ENCODE peak calls at places on chromosome 1, in nine cellular contexts. One of them, this sample, is unnamed.

GRCh38 chr1:228842094-228842775 is 107.0 kb downstream of the RHOU start:
- DNase-seq in Peyer's patch: peak; percentile 72
- DNase-seq in uterus: no peak
- DNase-seq in BJ: peak; percentile 32
- DNase-seq in AG04450: peak; percentile 47
- DNase-seq in epithelial cell of esophagus: peak; percentile 60
- DNase-seq in HFFc6: peak; percentile 41
- DNase-seq in LNCaP clone FGC: no peak
- DNase-seq in endothelial cell: no peak
- DNase-seq in this sample: no peak

GRCh38 chr1:58282623-58283022 is 263.9 kb downstream of the OMA1 start:
- DNase-seq in endothelial cell: no peak
- DNase-seq in BJ: no peak
- DNase-seq in HFFc6: no peak
- DNase-seq in Peyer's patch: no peak
- DNase-seq in AG04450: no peak
- DNase-seq in LNCaP clone FGC: no peak
- DNase-seq in epithelial cell of esophagus: no peak
- DNase-seq in uterus: no peak
- DNase-seq in this sample: no peak

GRCh38 chr1:116161877-116162390 is 50.7 kb downstream of the MAB21L3 start:
- DNase-seq in AG04450: no peak
- DNase-seq in uterus: no peak
- DNase-seq in endothelial cell: no peak
- DNase-seq in HFFc6: no peak
- DNase-seq in LNCaP clone FGC: no peak
- DNase-seq in epithelial cell of esophagus: no peak
- DNase-seq in BJ: no peak
- DNase-seq in Peyer's patch: no peak
- DNase-seq in this sample: no peak

GRCh38 chr1:31736675-31737074 is 27.5 kb downstream of the ADGRB2 start:
- DNase-seq in uterus: no peak
- DNase-seq in endothelial cell: no peak
- DNase-seq in HFFc6: no peak
- DNase-seq in Peyer's patch: peak; percentile 53
- DNase-seq in epithelial cell of esophagus: peak; percentile 48
- DNase-seq in BJ: no peak
- DNase-seq in AG04450: no peak
- DNase-seq in LNCaP clone FGC: no peak
- DNase-seq in this sample: no peak

GRCh38 chr1:67700220-67700619 is 15.2 kb downstream of the GADD45A start:
- DNase-seq in Peyer's patch: no peak
- DNase-seq in BJ: no peak
- DNase-seq in epithelial cell of esophagus: no peak
- DNase-seq in HFFc6: no peak
- DNase-seq in LNCaP clone FGC: no peak
- DNase-seq in uterus: no peak
- DNase-seq in endothelial cell: no peak
- DNase-seq in AG04450: no peak
- DNase-seq in this sample: no peak

GRCh38 chr1:101293461-101294045 is 56.7 kb downstream of the S1PR1 start:
- DNase-seq in uterus: no peak
- DNase-seq in Peyer's patch: no peak
- DNase-seq in epithelial cell of esophagus: no peak
- DNase-seq in BJ: peak; percentile 13
- DNase-seq in AG04450: no peak
- DNase-seq in LNCaP clone FGC: no peak
- DNase-seq in HFFc6: peak; percentile 54
- DNase-seq in endothelial cell: no peak
- DNase-seq in this sample: no peak

GRCh38 chr1:30681782-30682181 is 41.6 kb downstream of the MATN1 start:
- DNase-seq in endothelial cell: no peak
- DNase-seq in LNCaP clone FGC: no peak
- DNase-seq in epithelial cell of esophagus: no peak
- DNase-seq in AG04450: no peak
- DNase-seq in uterus: no peak
- DNase-seq in HFFc6: no peak
- DNase-seq in BJ: no peak
- DNase-seq in Peyer's patch: no peak
- DNase-seq in this sample: no peak

GRCh38 chr1:79079770-79080169 is 73.2 kb upstream of the ADGRL4 start:
- DNase-seq in BJ: peak; percentile 30
- DNase-seq in AG04450: peak; percentile 69
- DNase-seq in LNCaP clone FGC: peak; percentile 27
- DNase-seq in Peyer's patch: no peak
- DNase-seq in HFFc6: peak; percentile 71
- DNase-seq in epithelial cell of esophagus: peak; percentile 89
- DNase-seq in uterus: no peak
- DNase-seq in endothelial cell: peak; percentile 51
- DNase-seq in this sample: no peak

GRCh38 chr1:25922633-25923567 is 16.7 kb upstream of the STMN1 start:
- DNase-seq in Peyer's patch: peak; percentile 71
- DNase-seq in endothelial cell: peak; percentile 71
- DNase-seq in BJ: no peak
- DNase-seq in uterus: peak; percentile 43
- DNase-seq in HFFc6: no peak
- DNase-seq in AG04450: no peak
- DNase-seq in epithelial cell of esophagus: peak; percentile 20
- DNase-seq in LNCaP clone FGC: no peak
- DNase-seq in this sample: peak; percentile 77

GRCh38 chr1:18575620-18576019 is 55.0 kb upstream of the PAX7 start:
- DNase-seq in HFFc6: no peak
- DNase-seq in uterus: no peak
- DNase-seq in LNCaP clone FGC: no peak
- DNase-seq in endothelial cell: peak; percentile 80
- DNase-seq in BJ: no peak
- DNase-seq in Peyer's patch: peak; percentile 83
- DNase-seq in epithelial cell of esophagus: peak; percentile 41
- DNase-seq in AG04450: no peak
- DNase-seq in this sample: no peak

GRCh38 chr1:241611063-241611462 is 29.1 kb downstream of the CHML start:
- DNase-seq in uterus: no peak
- DNase-seq in endothelial cell: no peak
- DNase-seq in BJ: no peak
- DNase-seq in HFFc6: peak; percentile 70
- DNase-seq in Peyer's patch: no peak
- DNase-seq in AG04450: no peak
- DNase-seq in LNCaP clone FGC: peak; percentile 64
- DNase-seq in epithelial cell of esophagus: peak; percentile 85
- DNase-seq in this sample: no peak

GRCh38 chr1:30700528-30701265 is 22.7 kb downstream of the MATN1 start:
- DNase-seq in endothelial cell: no peak
- DNase-seq in AG04450: peak; percentile 18
- DNase-seq in BJ: peak; percentile 61
- DNase-seq in uterus: peak; percentile 78
- DNase-seq in Peyer's patch: no peak
- DNase-seq in HFFc6: peak; percentile 67
- DNase-seq in epithelial cell of esophagus: peak; percentile 69
- DNase-seq in LNCaP clone FGC: no peak
- DNase-seq in this sample: no peak

GRCh38 chr1:2242814-2243725 is 15.0 kb downstream of the SKI start:
- DNase-seq in Peyer's patch: no peak
- DNase-seq in uterus: no peak
- DNase-seq in endothelial cell: no peak
- DNase-seq in AG04450: no peak
- DNase-seq in HFFc6: no peak
- DNase-seq in BJ: no peak
- DNase-seq in epithelial cell of esophagus: no peak
- DNase-seq in LNCaP clone FGC: no peak
- DNase-seq in this sample: peak; percentile 70

GRCh38 chr1:3912809-3913685 is 13.0 kb upstream of the C1orf174 start:
- DNase-seq in AG04450: no peak
- DNase-seq in endothelial cell: no peak
- DNase-seq in Peyer's patch: no peak
- DNase-seq in uterus: no peak
- DNase-seq in LNCaP clone FGC: no peak
- DNase-seq in epithelial cell of esophagus: no peak
- DNase-seq in HFFc6: no peak
- DNase-seq in BJ: no peak
- DNase-seq in this sample: peak; percentile 66

GRCh38 chr1:178267646-178268094 is 173.8 kb downstream of the RASAL2 start:
- DNase-seq in AG04450: no peak
- DNase-seq in BJ: no peak
- DNase-seq in endothelial cell: peak; percentile 21
- DNase-seq in Peyer's patch: no peak
- DNase-seq in uterus: no peak
- DNase-seq in HFFc6: peak; percentile 13
- DNase-seq in epithelial cell of esophagus: peak; percentile 38
- DNase-seq in LNCaP clone FGC: no peak
- DNase-seq in this sample: no peak

GRCh38 chr1:172935062-172935592 is 115.6 kb downstream of the TNFSF18 start:
- DNase-seq in endothelial cell: no peak
- DNase-seq in HFFc6: no peak
- DNase-seq in epithelial cell of esophagus: no peak
- DNase-seq in uterus: no peak
- DNase-seq in BJ: no peak
- DNase-seq in AG04450: no peak
- DNase-seq in LNCaP clone FGC: no peak
- DNase-seq in Peyer's patch: no peak
- DNase-seq in this sample: no peak

GRCh38 chr1:18556364-18556763 is 74.3 kb upstream of the PAX7 start:
- DNase-seq in HFFc6: peak; percentile 24
- DNase-seq in BJ: no peak
- DNase-seq in epithelial cell of esophagus: peak; percentile 19
- DNase-seq in AG04450: no peak
- DNase-seq in LNCaP clone FGC: peak; percentile 43
- DNase-seq in uterus: no peak
- DNase-seq in Peyer's patch: no peak
- DNase-seq in endothelial cell: peak; percentile 26
- DNase-seq in this sample: no peak

GRCh38 chr1:44721521-44722361 is 9.2 kb downstream of the RNU5D-1 start:
- DNase-seq in BJ: no peak
- DNase-seq in uterus: peak; percentile 48
- DNase-seq in HFFc6: peak; percentile 57
- DNase-seq in Peyer's patch: peak; percentile 85
- DNase-seq in epithelial cell of esophagus: peak; percentile 96
- DNase-seq in AG04450: peak; percentile 87
- DNase-seq in endothelial cell: no peak
- DNase-seq in LNCaP clone FGC: peak; percentile 86
- DNase-seq in this sample: no peak

GRCh38 chr1:41330588-41331545 is 30.4 kb upstream of the FOXO6 start:
- DNase-seq in endothelial cell: no peak
- DNase-seq in LNCaP clone FGC: no peak
- DNase-seq in epithelial cell of esophagus: no peak
- DNase-seq in HFFc6: no peak
- DNase-seq in AG04450: no peak
- DNase-seq in BJ: no peak
- DNase-seq in uterus: no peak
- DNase-seq in Peyer's patch: no peak
- DNase-seq in this sample: peak; percentile 69
- TF ChIP-seq CTCF in endothelial cell: no peak
- TF ChIP-seq CTCF in LNCaP clone FGC: no peak
- TF ChIP-seq CTCF in epithelial cell of esophagus: no peak
- TF ChIP-seq CTCF in HFFc6: peak; percentile 44
- TF ChIP-seq CTCF in AG04450: no peak
- TF ChIP-seq CTCF in BJ: no peak
- TF ChIP-seq CTCF in uterus: no peak
- TF ChIP-seq CTCF in Peyer's patch: no peak
- TF ChIP-seq CTCF in this sample: no peak

GRCh38 chr1:206074839-206075238 is 21.9 kb downstream of the RHEX start:
- DNase-seq in Peyer's patch: no peak
- DNase-seq in AG04450: no peak
- DNase-seq in epithelial cell of esophagus: no peak
- DNase-seq in endothelial cell: no peak
- DNase-seq in BJ: no peak
- DNase-seq in LNCaP clone FGC: no peak
- DNase-seq in HFFc6: no peak
- DNase-seq in uterus: no peak
- DNase-seq in this sample: no peak
- TF ChIP-seq CTCF in Peyer's patch: no peak
- TF ChIP-seq CTCF in AG04450: no peak
- TF ChIP-seq CTCF in epithelial cell of esophagus: no peak
- TF ChIP-seq CTCF in endothelial cell: peak; percentile 31
- TF ChIP-seq CTCF in BJ: no peak
- TF ChIP-seq CTCF in LNCaP clone FGC: no peak
- TF ChIP-seq CTCF in HFFc6: peak; percentile 27
- TF ChIP-seq CTCF in uterus: no peak
- TF ChIP-seq CTCF in this sample: no peak

DNA sequence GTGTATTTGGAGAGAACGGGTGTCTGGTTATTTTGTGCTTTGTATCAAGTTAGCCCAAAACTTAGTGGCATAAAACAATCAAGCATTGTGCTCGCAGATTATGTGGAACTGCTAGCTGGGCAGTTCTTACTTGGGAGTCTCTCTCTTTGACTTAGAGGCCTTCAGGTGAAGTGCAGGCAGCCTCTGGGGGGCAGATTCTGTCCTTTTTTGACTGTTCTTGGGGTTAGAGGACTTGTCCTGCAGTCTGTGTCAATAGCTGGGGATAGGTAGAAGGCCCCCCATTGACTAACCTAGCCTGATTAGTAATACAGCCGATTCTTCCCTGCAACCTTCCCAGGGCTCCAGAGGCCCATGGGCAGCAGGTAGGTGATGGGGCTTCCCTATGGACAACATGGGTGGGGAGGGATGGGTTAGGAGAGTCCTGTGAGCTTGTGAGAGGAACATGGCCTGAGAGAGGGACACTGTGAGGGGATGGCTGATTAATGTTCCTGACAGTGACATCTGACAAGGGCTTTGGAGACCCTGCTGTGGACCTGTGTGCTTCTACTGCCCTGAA is 37.2 kb upstream of the ACOT11 start:
- DNase-seq in AG04450: no peak
- DNase-seq in LNCaP clone FGC: no peak
- DNase-seq in epithelial cell of esophagus: no peak
- DNase-seq in HFFc6: no peak
- DNase-seq in Peyer's patch: no peak
- DNase-seq in BJ: no peak
- DNase-seq in uterus: no peak
- DNase-seq in endothelial cell: no peak
- DNase-seq in this sample: no peak
- TF ChIP-seq CTCF in AG04450: no peak
- TF ChIP-seq CTCF in LNCaP clone FGC: no peak
- TF ChIP-seq CTCF in epithelial cell of esophagus: no peak
- TF ChIP-seq CTCF in HFFc6: no peak
- TF ChIP-seq CTCF in Peyer's patch: no peak
- TF ChIP-seq CTCF in BJ: no peak
- TF ChIP-seq CTCF in uterus: no peak
- TF ChIP-seq CTCF in endothelial cell: no peak
- TF ChIP-seq CTCF in this sample: no peak

DNA sequence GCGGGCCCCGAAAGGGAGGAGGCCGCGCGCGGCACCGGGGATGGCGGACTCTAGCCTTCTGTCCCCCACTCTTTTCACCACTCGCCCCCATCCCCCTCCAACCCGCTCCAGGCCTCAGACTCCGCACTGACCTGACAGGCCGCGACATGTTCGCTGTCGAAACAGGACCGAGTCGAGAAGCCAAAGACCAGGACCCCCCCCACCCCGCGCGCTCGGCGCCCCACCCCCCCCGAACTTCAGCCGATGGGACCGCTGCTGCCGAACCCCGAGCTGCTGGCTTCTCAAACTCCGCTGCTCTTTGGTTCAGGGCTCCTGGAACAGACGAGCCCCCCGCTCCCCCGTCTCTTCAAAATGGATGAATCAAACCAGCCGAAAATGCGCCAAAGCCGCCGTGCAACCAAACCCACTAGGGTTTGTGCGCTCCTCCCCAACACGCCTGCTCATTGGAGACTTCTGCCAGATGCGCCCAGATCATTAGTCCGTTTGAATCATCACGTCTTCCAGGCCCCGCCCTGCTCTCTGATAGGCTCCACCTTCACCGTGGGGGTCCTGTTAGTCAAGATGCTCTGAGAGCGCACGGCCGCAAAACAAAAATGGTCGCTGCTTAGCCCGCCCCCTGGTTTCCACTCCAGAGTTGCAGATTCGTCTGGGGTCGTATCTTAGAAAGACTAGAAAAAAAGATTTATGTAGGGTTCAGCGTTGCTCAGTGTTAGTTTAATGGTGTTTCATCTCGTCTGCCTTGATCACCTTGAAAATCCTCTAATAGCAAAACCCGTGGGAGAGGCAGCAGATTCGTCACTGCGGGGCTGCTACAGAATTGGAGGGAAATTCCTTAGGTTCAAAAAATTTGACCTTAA is at the start of gene NUCKS1:
- DNase-seq in BJ: peak; percentile 92
- DNase-seq in HFFc6: peak; percentile 100
- DNase-seq in LNCaP clone FGC: peak; percentile 98
- DNase-seq in endothelial cell: peak; percentile 90
- DNase-seq in epithelial cell of esophagus: peak; percentile 98
- DNase-seq in AG04450: peak; percentile 99
- DNase-seq in Peyer's patch: peak; percentile 99
- DNase-seq in uterus: peak; percentile 98
- DNase-seq in this sample: peak; percentile 99
- TF ChIP-seq CTCF in BJ: peak; percentile 27
- TF ChIP-seq CTCF in HFFc6: peak; percentile 68
- TF ChIP-seq CTCF in LNCaP clone FGC: no peak
- TF ChIP-seq CTCF in endothelial cell: no peak
- TF ChIP-seq CTCF in epithelial cell of esophagus: peak; percentile 9
- TF ChIP-seq CTCF in AG04450: peak; percentile 42
- TF ChIP-seq CTCF in Peyer's patch: no peak
- TF ChIP-seq CTCF in uterus: peak; percentile 54
- TF ChIP-seq CTCF in this sample: no peak